ENCODE peak calls at places on chromosomes 13 and 19, in ten cellular contexts. One of them, this sample, is unnamed.

GRCh38 chr13:112657850-112658445 is 31.9 kb upstream of the ATP11A start:
- DNase-seq in vagina: no peak
- DNase-seq in H1: no peak
- DNase-seq in HL-60: no peak
- DNase-seq in Panc1: no peak
- DNase-seq in breast epithelium: peak
- DNase-seq in SK-N-SH: no peak
- DNase-seq in stomach: no peak
- DNase-seq in GM23338: no peak
- DNase-seq in transverse colon: no peak
- DNase-seq in this sample: no peak

GRCh38 chr13:47945738-47946137 is 55.3 kb downstream of the SUCLA2 start:
- DNase-seq in HL-60: no peak
- DNase-seq in stomach: no peak
- DNase-seq in vagina: no peak
- DNase-seq in H1: no peak
- DNase-seq in transverse colon: no peak
- DNase-seq in Panc1: no peak
- DNase-seq in GM23338: no peak
- DNase-seq in SK-N-SH: no peak
- DNase-seq in breast epithelium: no peak
- DNase-seq in this sample: no peak

GRCh38 chr13:114259974-114260373 is 21.4 kb upstream of the UPF3A start:
- DNase-seq in HL-60: no peak
- DNase-seq in Panc1: no peak
- DNase-seq in stomach: no peak
- DNase-seq in transverse colon: peak
- DNase-seq in GM23338: no peak
- DNase-seq in breast epithelium: no peak
- DNase-seq in vagina: no peak
- DNase-seq in SK-N-SH: no peak
- DNase-seq in H1: no peak
- DNase-seq in this sample: no peak

GRCh38 chr19:49556412-49557398 is 23.7 kb downstream of the NOSIP start:
- DNase-seq in H1: peak
- DNase-seq in GM23338: peak
- DNase-seq in breast epithelium: no peak
- DNase-seq in stomach: no peak
- DNase-seq in transverse colon: no peak
- DNase-seq in HL-60: no peak
- DNase-seq in vagina: no peak
- DNase-seq in SK-N-SH: no peak
- DNase-seq in Panc1: no peak
- DNase-seq in this sample: no peak

GRCh38 chr19:34306213-34306661 is 51.9 kb downstream of the GARRE1 start:
- DNase-seq in stomach: peak
- DNase-seq in HL-60: no peak
- DNase-seq in H1: no peak
- DNase-seq in vagina: no peak
- DNase-seq in transverse colon: peak
- DNase-seq in SK-N-SH: no peak
- DNase-seq in GM23338: no peak
- DNase-seq in breast epithelium: no peak
- DNase-seq in Panc1: no peak
- DNase-seq in this sample: no peak

GRCh38 chr13:105346141-105346766 is 1189.2 kb downstream of the EFNB2 start:
- DNase-seq in GM23338: no peak
- DNase-seq in breast epithelium: no peak
- DNase-seq in Panc1: no peak
- DNase-seq in H1: no peak
- DNase-seq in vagina: no peak
- DNase-seq in stomach: no peak
- DNase-seq in transverse colon: no peak
- DNase-seq in HL-60: no peak
- DNase-seq in SK-N-SH: no peak
- DNase-seq in this sample: peak

GRCh38 chr19:42477117-42477516 is 34.4 kb upstream of the CXCL17 start:
- DNase-seq in HL-60: no peak
- DNase-seq in GM23338: no peak
- DNase-seq in stomach: no peak
- DNase-seq in Panc1: no peak
- DNase-seq in vagina: no peak
- DNase-seq in H1: no peak
- DNase-seq in SK-N-SH: no peak
- DNase-seq in breast epithelium: no peak
- DNase-seq in transverse colon: no peak
- DNase-seq in this sample: no peak

GRCh38 chr13:36363464-36363863 is 17.3 kb upstream of the SPART start:
- DNase-seq in breast epithelium: no peak
- DNase-seq in Panc1: no peak
- DNase-seq in SK-N-SH: no peak
- DNase-seq in GM23338: no peak
- DNase-seq in stomach: no peak
- DNase-seq in vagina: no peak
- DNase-seq in H1: no peak
- DNase-seq in HL-60: no peak
- DNase-seq in transverse colon: no peak
- DNase-seq in this sample: no peak

GRCh38 chr13:95948646-95949045 is 104.6 kb downstream of the UGGT2 start:
- DNase-seq in vagina: no peak
- DNase-seq in H1: no peak
- DNase-seq in stomach: no peak
- DNase-seq in Panc1: no peak
- DNase-seq in GM23338: no peak
- DNase-seq in breast epithelium: no peak
- DNase-seq in HL-60: no peak
- DNase-seq in transverse colon: no peak
- DNase-seq in SK-N-SH: no peak
- DNase-seq in this sample: no peak

DNA sequence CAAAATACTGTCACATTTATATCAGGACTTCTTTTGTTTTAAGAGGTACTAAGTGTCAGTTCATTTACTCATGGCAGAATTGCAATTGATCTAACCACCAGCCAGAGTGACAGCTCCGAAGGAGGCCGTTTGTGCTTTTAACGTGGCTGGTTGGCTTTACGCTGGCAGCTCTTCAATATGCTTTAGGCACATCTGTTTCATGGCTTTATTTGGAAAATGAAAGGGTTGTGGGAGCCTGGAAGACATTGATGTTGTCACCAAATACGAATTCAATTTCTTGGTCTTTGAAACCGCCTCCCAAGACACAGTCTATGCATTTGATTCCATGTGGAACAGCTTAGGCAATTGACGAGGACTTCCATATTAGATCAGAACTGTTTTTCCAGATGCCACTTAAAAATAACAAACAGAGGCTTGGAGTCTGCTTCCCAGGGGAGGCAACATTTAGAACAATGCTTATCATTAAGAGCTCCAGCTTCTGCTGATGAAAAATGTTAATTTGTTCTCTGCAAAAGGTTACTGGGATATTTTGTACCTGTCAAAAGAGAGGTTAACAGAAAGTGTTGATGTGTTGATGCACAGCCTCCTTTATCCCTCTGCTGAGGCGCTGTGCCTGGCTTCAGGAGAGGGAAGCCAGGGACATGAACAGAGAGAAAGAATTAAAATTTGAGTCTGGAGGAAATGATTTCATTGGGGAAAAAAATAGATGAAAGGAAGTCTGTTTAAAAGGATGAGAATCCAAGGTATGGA is 64.0 kb upstream of the TNFRSF19 start:
- DNase-seq in SK-N-SH: peak
- DNase-seq in HL-60: no peak
- DNase-seq in GM23338: no peak
- DNase-seq in vagina: no peak
- DNase-seq in stomach: no peak
- DNase-seq in H1: no peak
- DNase-seq in Panc1: no peak
- DNase-seq in breast epithelium: no peak
- DNase-seq in transverse colon: no peak
- DNase-seq in this sample: no peak
- H3K27ac ChIP-seq in SK-N-SH: peak
- H3K27ac ChIP-seq in HL-60: no peak
- H3K27ac ChIP-seq in GM23338: no peak
- H3K27ac ChIP-seq in vagina: no peak
- H3K27ac ChIP-seq in stomach: no peak
- H3K27ac ChIP-seq in H1: no peak
- H3K27ac ChIP-seq in Panc1: no peak
- H3K27ac ChIP-seq in breast epithelium: no peak
- H3K27ac ChIP-seq in transverse colon: no peak
- H3K27ac ChIP-seq in this sample: no peak

DNA sequence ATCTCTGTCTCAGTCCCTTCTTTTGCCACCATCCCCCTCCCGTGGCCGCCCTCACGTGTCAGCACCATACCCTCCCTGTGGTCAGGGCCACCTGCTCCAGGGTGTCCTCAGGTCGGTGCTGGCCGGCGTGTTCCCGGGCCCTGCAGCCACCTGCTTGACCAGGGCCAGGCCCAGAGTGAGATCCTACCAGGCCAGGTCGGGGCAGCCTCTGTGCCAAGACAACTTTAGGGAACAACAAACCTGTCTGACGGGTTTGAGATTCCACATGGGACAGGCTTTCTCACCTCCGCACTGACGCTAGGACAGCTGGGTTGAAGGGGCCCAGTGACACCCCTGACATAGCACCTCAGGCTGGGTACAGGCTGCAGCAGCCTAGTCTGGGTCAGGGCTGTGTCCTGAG is 7.5 kb upstream of the SBNO2 start:
- DNase-seq in SK-N-SH: no peak
- DNase-seq in stomach: peak
- DNase-seq in vagina: no peak
- DNase-seq in HL-60: no peak
- DNase-seq in breast epithelium: peak
- DNase-seq in H1: no peak
- DNase-seq in GM23338: no peak
- DNase-seq in Panc1: no peak
- DNase-seq in transverse colon: peak
- DNase-seq in this sample: peak
- TF ChIP-seq POLR2AphosphoS5 in SK-N-SH: no peak
- TF ChIP-seq POLR2AphosphoS5 in stomach: peak
- TF ChIP-seq POLR2AphosphoS5 in vagina: peak
- TF ChIP-seq POLR2AphosphoS5 in HL-60: no peak
- TF ChIP-seq POLR2AphosphoS5 in breast epithelium: peak
- TF ChIP-seq POLR2AphosphoS5 in H1: no peak
- TF ChIP-seq POLR2AphosphoS5 in GM23338: no peak
- TF ChIP-seq POLR2AphosphoS5 in Panc1: no peak
- TF ChIP-seq POLR2AphosphoS5 in transverse colon: no peak
- TF ChIP-seq POLR2AphosphoS5 in this sample: peak

DNA sequence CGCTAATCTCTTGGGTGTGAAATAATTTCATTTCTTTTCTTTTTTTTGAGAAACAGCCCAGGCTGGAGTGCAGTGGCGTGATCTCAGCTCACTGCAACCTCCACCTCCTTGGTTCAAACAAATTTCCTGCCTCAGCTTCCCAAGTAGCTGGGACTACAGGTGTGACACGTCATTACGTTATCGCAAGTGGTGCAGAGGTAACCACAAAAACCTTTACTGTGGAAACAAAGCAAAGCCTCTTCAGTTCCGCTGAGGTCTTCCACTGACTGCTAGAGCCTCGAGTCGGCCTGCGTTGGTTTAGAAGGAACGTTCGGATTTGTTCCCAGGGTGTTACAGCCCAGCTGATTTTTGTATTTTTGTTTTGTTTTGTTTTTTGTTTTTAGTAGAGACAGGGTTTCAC is 2.0 kb upstream of the ZNF784 start:
- DNase-seq in HL-60: no peak
- DNase-seq in breast epithelium: no peak
- DNase-seq in H1: no peak
- DNase-seq in SK-N-SH: no peak
- DNase-seq in Panc1: no peak
- DNase-seq in transverse colon: no peak
- DNase-seq in GM23338: no peak
- DNase-seq in stomach: no peak
- DNase-seq in vagina: no peak
- DNase-seq in this sample: no peak
- H3K27ac ChIP-seq in HL-60: no peak
- H3K27ac ChIP-seq in breast epithelium: no peak
- H3K27ac ChIP-seq in H1: no peak
- H3K27ac ChIP-seq in SK-N-SH: no peak
- H3K27ac ChIP-seq in Panc1: no peak
- H3K27ac ChIP-seq in transverse colon: no peak
- H3K27ac ChIP-seq in GM23338: no peak
- H3K27ac ChIP-seq in stomach: no peak
- H3K27ac ChIP-seq in vagina: no peak
- H3K27ac ChIP-seq in this sample: no peak

DNA sequence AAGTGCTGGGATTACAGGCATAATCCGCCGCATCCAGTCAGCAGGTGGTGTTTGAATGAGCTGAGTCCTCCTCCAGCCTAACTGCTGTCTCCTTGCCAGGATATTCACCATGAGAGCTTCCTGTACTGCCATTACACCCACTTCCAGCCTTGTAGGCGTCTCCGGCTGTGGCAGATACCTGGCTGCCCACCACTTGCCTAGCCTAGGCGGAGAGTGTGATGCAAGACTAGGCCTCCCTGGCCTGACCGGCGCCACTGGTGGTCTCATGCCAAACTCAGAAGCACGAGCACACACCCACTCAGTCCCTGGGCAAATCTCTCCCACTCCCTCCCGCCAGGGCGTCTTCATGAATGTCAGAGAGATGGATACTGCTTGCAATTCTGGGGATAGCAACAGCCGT is 16.6 kb downstream of the IL12RB1 start:
- DNase-seq in HL-60: no peak
- DNase-seq in vagina: no peak
- DNase-seq in SK-N-SH: peak
- DNase-seq in transverse colon: no peak
- DNase-seq in H1: no peak
- DNase-seq in Panc1: no peak
- DNase-seq in GM23338: no peak
- DNase-seq in breast epithelium: no peak
- DNase-seq in stomach: no peak
- DNase-seq in this sample: peak
- TF ChIP-seq POLR2AphosphoS5 in HL-60: no peak
- TF ChIP-seq POLR2AphosphoS5 in vagina: no peak
- TF ChIP-seq POLR2AphosphoS5 in SK-N-SH: no peak
- TF ChIP-seq POLR2AphosphoS5 in transverse colon: no peak
- TF ChIP-seq POLR2AphosphoS5 in H1: no peak
- TF ChIP-seq POLR2AphosphoS5 in Panc1: no peak
- TF ChIP-seq POLR2AphosphoS5 in GM23338: no peak
- TF ChIP-seq POLR2AphosphoS5 in breast epithelium: no peak
- TF ChIP-seq POLR2AphosphoS5 in stomach: no peak
- TF ChIP-seq POLR2AphosphoS5 in this sample: no peak